ENCODE peak calls at places on chromosomes 11 and 22, in nine cellular contexts. O is foreskin melanocyte, P is WTC11, M is NCI-H2081, G is HTR-8/SVneo, Z is aorta, K is NCI-H2171 treated with DMSO at 0.1 percent for 48 hours, L is Ammon's horn, H is amniotic epithelial cell. J is an unnamed sample.

GRCh38 chr11:33912405-33913361 is 20.8 kb upstream of the LMO2 start:
- DNase-seq in O (no peak), P (no peak), M (peak), G (peak), Z (peak), K (peak), L (no peak), H (peak), J (no peak)

GRCh38 chr11:76240666-76241065 is 34.4 kb upstream of the WNT11 start:
- DNase-seq in O (no peak), P (no peak), M (no peak), G (no peak), Z (peak), K (no peak), L (no peak), H (no peak), J (no peak)

GRCh38 chr11:70916321-70916720 is 336.1 kb downstream of the SHANK2 start:
- DNase-seq in O (no peak), P (no peak), M (no peak), G (no peak), Z (no peak), K (no peak), L (no peak), H (no peak), J (no peak)

GRCh38 chr11:47177229-47177845 is 658 bp upstream of the ARFGAP2 start:
- DNase-seq in O (peak), P (peak), M (peak), G (peak), Z (peak), K (peak), L (peak), H (peak), J (peak)

GRCh38 chr22:44442856-44443595 is 55.0 kb downstream of the RTL6 start:
- DNase-seq in O (no peak), P (no peak), M (no peak), G (no peak), Z (no peak), K (no peak), L (no peak), H (no peak), J (no peak)

GRCh38 chr11:121755191-121755590 is 302.4 kb upstream of the SORL1-AS1 start:
- DNase-seq in O (no peak), P (no peak), M (no peak), G (no peak), Z (no peak), K (no peak), L (no peak), H (no peak), J (no peak)

GRCh38 chr11:65849771-65850216 is 8.2 kb downstream of the CFL1 start:
- DNase-seq in O (no peak), P (no peak), M (no peak), G (no peak), Z (no peak), K (no peak), L (no peak), H (no peak), J (no peak)

GRCh38 chr11:74012072-74012809 is 3.4 kb upstream of the UCP3 start:
- DNase-seq in O (no peak), P (no peak), M (no peak), G (no peak), Z (no peak), K (no peak), L (no peak), H (no peak), J (no peak)

GRCh38 chr11:63673579-63673978 is 2.4 kb upstream of the ATL3 start:
- DNase-seq in O (no peak), P (no peak), M (no peak), G (no peak), Z (no peak), K (no peak), L (no peak), H (peak), J (no peak)

GRCh38 chr11:110124605-110125004 is 31.4 kb downstream of the ZC3H12C start:
- DNase-seq in O (no peak), P (no peak), M (no peak), G (no peak), Z (no peak), K (no peak), L (no peak), H (no peak), J (no peak)

GRCh38 chr22:46106279-46107022 is 43.9 kb upstream of the PPARA start:
- DNase-seq in O (no peak), P (no peak), M (no peak), G (no peak), Z (no peak), K (peak), L (no peak), H (no peak), J (no peak)

GRCh38 chr11:133041165-133041564 is 491.1 kb downstream of the OPCML start:
- DNase-seq in O (no peak), P (no peak), M (no peak), G (no peak), Z (no peak), K (no peak), L (peak), H (no peak), J (no peak)

GRCh38 chr11:130513132-130513531 is 64.7 kb downstream of the ADAMTS15 start:
- DNase-seq in O (no peak), P (no peak), M (peak), G (no peak), Z (peak), K (peak), L (peak), H (peak), J (no peak)

GRCh38 chr22:24975813-24976341 is 23.4 kb downstream of the KIAA1671 start:
- DNase-seq in O (no peak), P (no peak), M (no peak), G (no peak), Z (peak), K (no peak), L (peak), H (peak), J (no peak)

GRCh38 chr11:20632169-20632532 is 32.7 kb downstream of the SLC6A5 start:
- DNase-seq in O (no peak), P (no peak), M (no peak), G (no peak), Z (no peak), K (no peak), L (no peak), H (no peak), J (no peak)

GRCh38 chr11:93736129-93736528 is 5.2 kb downstream of the TAF1D start:
- DNase-seq in O (no peak), P (no peak), M (no peak), G (no peak), Z (no peak), K (no peak), L (no peak), H (peak), J (no peak)

GRCh38 chr22:17964153-17964552 is 60.2 kb downstream of the MICAL3 start:
- DNase-seq in O (no peak), P (no peak), M (no peak), G (no peak), Z (no peak), K (no peak), L (no peak), H (no peak), J (no peak)

GRCh38 chr22:32245042-32245441 is 10.1 kb downstream of the SLC5A4 start:
- DNase-seq in O (no peak), P (no peak), M (no peak), G (no peak), Z (no peak), K (no peak), L (no peak), H (no peak), J (no peak)

GRCh38 chr11:68776442-68777235 is 25.3 kb upstream of the TESMIN start:
- DNase-seq in O (no peak), P (no peak), M (no peak), G (no peak), Z (no peak), K (no peak), L (no peak), H (peak), J (no peak)

GRCh38 chr11:116416852-116417251 is 355.9 kb downstream of the BUD13 start:
- DNase-seq in O (no peak), P (no peak), M (no peak), G (no peak), Z (no peak), K (no peak), L (no peak), H (no peak), J (no peak)